ENCODE peak calls at places on chromosomes 5 and 9, in eight cellular contexts. X is HCT116, Y is K562, N is SK-N-SH, J is GM12878, K is endothelial cell of umbilical vein, C is HepG2, P is H1. E is an unnamed sample.

GRCh38 chr5:23208959-23209431 is 298.4 kb upstream of the PRDM9 start:
- DNase-seq in X (no peak), Y (peak; percentile 29), N (peak; percentile 34), J (peak; percentile 9), K (no peak), C (peak; percentile 39), P (peak; percentile 13), E (peak; percentile 72)

GRCh38 chr9:97903168-97903567 is 19.1 kb downstream of the TRMO start:
- DNase-seq in X (no peak), Y (no peak), N (no peak), J (no peak), K (no peak), C (no peak), P (no peak), E (no peak)

GRCh38 chr5:149730620-149731331 is 666 bp downstream of the PPARGC1B start:
- DNase-seq in X (no peak), Y (peak; percentile 76), N (peak; percentile 71), J (no peak), K (peak; percentile 31), C (no peak), P (no peak), E (peak; percentile 18)

GRCh38 chr5:80035839-80036238 is 691 bp downstream of the THBS4 start:
- DNase-seq in X (no peak), Y (no peak), N (peak; percentile 15), J (no peak), K (no peak), C (no peak), P (no peak), E (no peak)

GRCh38 chr9:96620832-96621269 is 1.2 kb upstream of the CDC14B start:
- DNase-seq in X (no peak), Y (no peak), N (no peak), J (no peak), K (no peak), C (peak; percentile 51), P (peak; percentile 34), E (no peak)

GRCh38 chr5:81829242-81829641 is 78.3 kb upstream of the SSBP2 start:
- DNase-seq in X (no peak), Y (no peak), N (no peak), J (no peak), K (no peak), C (no peak), P (no peak), E (no peak)

GRCh38 chr5:1654786-1655495 is 131.2 kb upstream of the LPCAT1 start:
- DNase-seq in X (no peak), Y (no peak), N (peak; percentile 39), J (no peak), K (no peak), C (no peak), P (no peak), E (no peak)

GRCh38 chr5:110013042-110013441 is 323.3 kb downstream of the MAN2A1 start:
- DNase-seq in X (no peak), Y (no peak), N (no peak), J (no peak), K (no peak), C (no peak), P (no peak), E (no peak)

GRCh38 chr9:110875275-110875674 is 163.0 kb downstream of the LPAR1 start:
- DNase-seq in X (no peak), Y (no peak), N (no peak), J (peak; percentile 48), K (no peak), C (no peak), P (peak; percentile 44), E (no peak)

GRCh38 chr5:33321026-33321425 is 119.7 kb upstream of the TARS1 start:
- DNase-seq in X (no peak), Y (no peak), N (no peak), J (no peak), K (peak; percentile 98), C (no peak), P (no peak), E (no peak)

GRCh38 chr9:98263080-98263479 is 7.6 kb upstream of the TBC1D2 start:
- DNase-seq in X (no peak), Y (no peak), N (no peak), J (no peak), K (no peak), C (no peak), P (no peak), E (no peak)

GRCh38 chr9:96141666-96142065 is 160.3 kb downstream of the HSD17B3 start:
- DNase-seq in X (no peak), Y (no peak), N (no peak), J (no peak), K (no peak), C (no peak), P (no peak), E (no peak)

GRCh38 chr9:109118802-109119438 is 827 bp downstream of the TMEM245 start:
- DNase-seq in X (no peak), Y (no peak), N (no peak), J (no peak), K (peak; percentile 41), C (peak; percentile 16), P (no peak), E (no peak)

GRCh38 chr9:109119439-109120203 is at the start of gene TMEM245:
- DNase-seq in X (peak; percentile 99), Y (peak; percentile 84), N (peak; percentile 94), J (peak; percentile 92), K (peak; percentile 98), C (peak; percentile 98), P (peak; percentile 97), E (peak; percentile 97)

GRCh38 chr9:109115931-109116541 is 3.7 kb downstream of the TMEM245 start:
- DNase-seq in X (no peak), Y (no peak), N (no peak), J (no peak), K (no peak), C (no peak), P (no peak), E (no peak)

GRCh38 chr9:109120204-109120789 is 550 bp upstream of the TMEM245 start:
- DNase-seq in X (no peak), Y (no peak), N (no peak), J (no peak), K (no peak), C (no peak), P (no peak), E (no peak)

DNA sequence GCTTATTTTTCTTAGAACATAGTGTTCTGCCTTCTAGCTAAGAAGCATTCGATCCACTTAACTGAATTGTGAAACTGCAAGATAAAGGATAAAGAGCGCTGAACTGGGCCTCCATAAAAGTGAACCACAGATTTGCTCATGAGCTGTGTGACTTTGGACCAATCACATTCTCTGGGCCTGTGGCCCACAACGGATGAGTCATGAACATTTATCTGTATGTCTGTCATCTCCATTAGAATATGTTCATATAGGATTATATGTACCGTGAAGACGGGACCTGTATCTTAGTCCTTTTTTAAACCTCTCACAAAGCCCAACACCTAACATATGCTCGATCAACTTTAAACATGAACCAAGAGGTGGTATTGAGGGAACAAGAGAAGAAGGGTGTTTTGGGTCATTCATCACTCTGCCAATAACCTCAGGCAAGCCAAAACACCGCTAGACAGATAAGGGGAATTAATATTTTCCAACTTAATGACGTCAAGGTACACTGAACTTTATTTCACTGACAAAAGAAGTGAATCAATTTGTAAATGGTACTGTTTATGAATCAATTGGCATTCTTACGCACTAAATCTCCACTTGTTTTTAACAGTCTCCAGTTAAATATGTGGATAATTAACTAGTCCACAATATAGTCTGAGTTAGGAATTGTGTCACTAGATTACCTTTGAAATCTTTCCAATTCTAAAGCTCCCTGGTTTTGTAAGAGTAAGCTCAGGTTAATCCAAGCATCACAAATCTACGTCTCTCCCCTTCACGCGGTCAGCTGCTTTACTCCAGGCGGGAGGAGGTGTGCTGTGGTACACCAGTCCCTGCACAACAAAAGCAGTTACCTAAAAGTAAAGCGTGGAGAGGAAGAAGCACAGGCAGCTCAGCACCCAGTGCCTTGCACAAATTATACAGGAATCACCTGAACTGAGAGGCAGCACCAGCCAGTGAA is 1.6 kb downstream of the TMEM245 start:
- DNase-seq in X (no peak), Y (peak; percentile 69), N (peak; percentile 22), J (no peak), K (peak; percentile 65), C (peak; percentile 65), P (no peak), E (no peak)
- TF ChIP-seq POLR2AphosphoS5 in X (no peak), Y (no peak), N (no peak), J (no peak), K (no peak), C (no peak), P (no peak), E (no peak)

DNA sequence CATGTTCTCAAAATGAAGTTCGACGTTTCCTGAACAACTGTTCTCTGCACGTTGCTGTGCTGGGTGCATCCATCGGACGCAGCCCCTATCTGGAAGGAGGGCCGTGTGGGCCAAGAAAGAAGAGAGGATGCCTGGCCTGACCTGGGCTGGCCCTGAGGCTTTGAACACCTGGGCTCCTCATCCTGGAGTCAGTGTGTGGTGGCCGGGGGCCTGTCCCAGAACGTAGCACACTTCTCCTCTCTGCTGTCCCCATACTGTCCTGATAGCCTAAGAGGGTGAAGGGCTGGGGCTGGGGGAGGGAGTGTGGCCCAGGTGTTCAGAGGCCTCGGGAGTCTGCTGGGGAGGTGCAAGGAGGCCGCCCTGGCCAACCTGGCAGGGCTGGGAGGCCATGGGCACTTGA is 21.5 kb downstream of the COL5A1 start:
- DNase-seq in X (no peak), Y (no peak), N (no peak), J (no peak), K (no peak), C (no peak), P (no peak), E (no peak)
- H3K9ac ChIP-seq in X (no peak overlapping the region), Y (no peak overlapping the region), N (peak overlapping the region; percentile 67), J (no peak overlapping the region), K (no peak overlapping the region), C (no peak overlapping the region), P (no peak overlapping the region), E (no peak overlapping the region)

GRCh38 chr5:178149199-178149932 is 4.3 kb downstream of the NHP2 start:
- DNase-seq in X (no peak), Y (no peak), N (no peak), J (no peak), K (no peak), C (no peak), P (no peak), E (no peak)
- TF ChIP-seq POLR2AphosphoS5 in X (no peak), Y (no peak), N (no peak), J (no peak), K (no peak), C (no peak), P (peak; percentile 35), E (no peak)

GRCh38 chr5:72183231-72183630 is 76.0 kb downstream of the MAP1B start:
- DNase-seq in X (no peak), Y (no peak), N (no peak), J (no peak), K (no peak), C (no peak), P (no peak), E (no peak)

GRCh38 chr5:72180925-72181324 is 73.7 kb downstream of the MAP1B start:
- DNase-seq in X (no peak), Y (no peak), N (no peak), J (no peak), K (no peak), C (no peak), P (no peak), E (no peak)

GRCh38 chr5:72177538-72177937 is 70.3 kb downstream of the MAP1B start:
- DNase-seq in X (no peak), Y (no peak), N (no peak), J (no peak), K (no peak), C (no peak), P (no peak), E (no peak)

GRCh38 chr5:72178910-72179815 is 71.9 kb downstream of the MAP1B start:
- DNase-seq in X (peak; percentile 28), Y (no peak), N (peak; percentile 30), J (no peak), K (no peak), C (no peak), P (no peak), E (no peak)

GRCh38 chr5:72179816-72180440 is 72.7 kb downstream of the MAP1B start:
- DNase-seq in X (no peak), Y (no peak), N (no peak), J (no peak), K (no peak), C (no peak), P (no peak), E (no peak)
- H3K9ac ChIP-seq in X (no peak overlapping the region), Y (no peak overlapping the region), N (peak overlapping the region; percentile 57), J (no peak overlapping the region), K (no peak overlapping the region), C (no peak overlapping the region), P (no peak overlapping the region), E (no peak overlapping the region)